ENCODE peak calls at places on chromosomes 6 and 20, in nine cellular contexts. B, Y, Z, D, Q, C, A, G and S are unnamed samples.

GRCh38 chr20:58616411-58616810 is 34.7 kb upstream of the STX16 start:
- DNase-seq in B (no peak), Y (no peak), Z (no peak), D (no peak), Q (no peak), C (no peak), A (no peak), G (no peak), S (no peak)

GRCh38 chr20:61356171-61356570 is 104.1 kb downstream of the CDH4 start:
- DNase-seq in B (no peak), Y (no peak), Z (no peak), D (no peak), Q (no peak), C (no peak), A (no peak), G (no peak), S (no peak)

GRCh38 chr6:153965996-153966395 is 73.0 kb upstream of the OPRM1 start:
- DNase-seq in B (no peak), Y (peak), Z (no peak), D (no peak), Q (no peak), C (no peak), A (no peak), G (no peak), S (no peak)

GRCh38 chr6:92433911-92434310 is 985.4 kb downstream of the EPHA7 start:
- DNase-seq in B (no peak), Y (no peak), Z (no peak), D (no peak), Q (no peak), C (no peak), A (no peak), G (no peak), S (no peak)

GRCh38 chr6:127051571-127052260 is 66.8 kb upstream of the RSPO3 start:
- DNase-seq in B (no peak), Y (peak), Z (no peak), D (no peak), Q (no peak), C (no peak), A (no peak), G (no peak), S (no peak)

GRCh38 chr6:135088818-135089809 is 34.5 kb upstream of the HBS1L start:
- DNase-seq in B (peak), Y (peak), Z (no peak), D (no peak), Q (no peak), C (peak), A (no peak), G (no peak), S (no peak)

GRCh38 chr6:26012061-26012460 is 49.5 kb downstream of the TRIM38 start:
- DNase-seq in B (no peak), Y (no peak), Z (no peak), D (no peak), Q (no peak), C (no peak), A (no peak), G (no peak), S (no peak)

GRCh38 chr20:50003253-50003656 is 20.5 kb downstream of the SNAI1 start:
- DNase-seq in B (peak), Y (peak), Z (no peak), D (no peak), Q (no peak), C (no peak), A (no peak), G (no peak), S (no peak)

GRCh38 chr6:45212976-45213375 is 115.2 kb upstream of the RUNX2 start:
- DNase-seq in B (peak), Y (no peak), Z (no peak), D (peak), Q (no peak), C (no peak), A (no peak), G (no peak), S (no peak)

GRCh38 chr6:78589426-78589825 is 277.9 kb upstream of the IRAK1BP1 start:
- DNase-seq in B (no peak), Y (peak), Z (no peak), D (no peak), Q (no peak), C (no peak), A (no peak), G (no peak), S (no peak)

GRCh38 chr20:61976650-61977332 is 88.9 kb downstream of the TAF4 start:
- DNase-seq in B (no peak), Y (no peak), Z (no peak), D (no peak), Q (peak), C (no peak), A (no peak), G (no peak), S (no peak)

GRCh38 chr20:5041433-5041832 is 40.1 kb upstream of the SLC23A2 start:
- DNase-seq in B (no peak), Y (peak), Z (no peak), D (no peak), Q (no peak), C (no peak), A (peak), G (no peak), S (peak)

GRCh38 chr20:62134735-62135231 is 8.4 kb downstream of the PSMA7 start:
- DNase-seq in B (peak), Y (peak), Z (no peak), D (no peak), Q (no peak), C (no peak), A (no peak), G (no peak), S (no peak)

GRCh38 chr6:24926192-24926591 is 9.6 kb downstream of the RIPOR2 start:
- DNase-seq in B (no peak), Y (no peak), Z (no peak), D (no peak), Q (no peak), C (no peak), A (no peak), G (no peak), S (no peak)

GRCh38 chr6:167968091-167968490 is 29.4 kb upstream of the KIF25 start:
- DNase-seq in B (peak), Y (no peak), Z (no peak), D (no peak), Q (no peak), C (no peak), A (peak), G (peak), S (no peak)

GRCh38 chr6:113308266-113308665 is 548.9 kb upstream of the MARCKS start:
- DNase-seq in B (no peak), Y (no peak), Z (no peak), D (no peak), Q (no peak), C (no peak), A (no peak), G (no peak), S (no peak)

GRCh38 chr6:44820366-44821158 is 433.1 kb downstream of the CDC5L start:
- DNase-seq in B (no peak), Y (no peak), Z (no peak), D (no peak), Q (no peak), C (no peak), A (no peak), G (no peak), S (no peak)

GRCh38 chr6:153032255-153032882 is 29.9 kb upstream of the MTRF1L start:
- DNase-seq in B (peak), Y (peak), Z (no peak), D (peak), Q (peak), C (no peak), A (no peak), G (no peak), S (no peak)

GRCh38 chr20:36063916-36064660 is 90.5 kb upstream of the EPB41L1 start:
- DNase-seq in B (no peak), Y (no peak), Z (no peak), D (no peak), Q (peak), C (peak), A (no peak), G (no peak), S (no peak)

GRCh38 chr6:7147051-7147671 is 39.4 kb downstream of the RREB1 start:
- DNase-seq in B (no peak), Y (no peak), Z (no peak), D (no peak), Q (no peak), C (no peak), A (no peak), G (no peak), S (no peak)

GRCh38 chr6:43170452-43171283 is at the start of gene SRF:
- DNase-seq in B (peak), Y (peak), Z (peak), D (peak), Q (peak), C (peak), A (peak), G (peak), S (peak)

GRCh38 chr20:23488470-23488869 is 2.4 kb upstream of the CST8 start:
- DNase-seq in B (no peak), Y (no peak), Z (no peak), D (no peak), Q (no peak), C (no peak), A (no peak), G (no peak), S (no peak)

GRCh38 chr6:33987531-33988021 is 158.3 kb downstream of the GRM4 start:
- DNase-seq in B (no peak), Y (no peak), Z (no peak), D (no peak), Q (peak), C (no peak), A (no peak), G (no peak), S (no peak)

GRCh38 chr20:39661833-39662232 is 699.7 kb downstream of the DHX35 start:
- DNase-seq in B (no peak), Y (peak), Z (no peak), D (no peak), Q (no peak), C (no peak), A (no peak), G (no peak), S (no peak)

GRCh38 chr6:162777091-162777490 is 49.3 kb downstream of the PACRG start:
- DNase-seq in B (no peak), Y (no peak), Z (no peak), D (no peak), Q (no peak), C (no peak), A (no peak), G (no peak), S (no peak)

GRCh38 chr6:30743099-30744053 is 889 bp upstream of the FLOT1 start:
- DNase-seq in B (peak), Y (no peak), Z (peak), D (no peak), Q (peak), C (peak), A (no peak), G (peak), S (no peak)

GRCh38 chr20:15332711-15333160 is 995.3 kb upstream of the FLRT3 start:
- DNase-seq in B (no peak), Y (no peak), Z (no peak), D (no peak), Q (no peak), C (no peak), A (no peak), G (no peak), S (no peak)

GRCh38 chr20:49887251-49887827 is 28.0 kb downstream of the SPATA2 start:
- DNase-seq in B (peak), Y (peak), Z (no peak), D (no peak), Q (no peak), C (no peak), A (peak), G (no peak), S (no peak)

GRCh38 chr6:166017032-166017635 is 150.5 kb downstream of the TBXT start:
- DNase-seq in B (no peak), Y (no peak), Z (no peak), D (no peak), Q (no peak), C (no peak), A (no peak), G (no peak), S (no peak)